ENCODE peak calls at places on chromosomes 7 and 10, in five cellular contexts. One of them, this sample, is unnamed.

GRCh38 chr10:22246680-22247391 is 29.0 kb upstream of the EBLN1 start:
- DNase-seq in putamen: no peak
- DNase-seq in SJCRH30: no peak
- DNase-seq in breast epithelium: no peak
- DNase-seq in naive thymus-derived CD8-positive, alpha-beta T cell: peak; percentile 7
- DNase-seq in this sample: peak; percentile 73

GRCh38 chr7:131111081-131111576 is 216.5 kb upstream of the MKLN1 start:
- DNase-seq in putamen: peak; percentile 37
- DNase-seq in SJCRH30: no peak
- DNase-seq in breast epithelium: no peak
- DNase-seq in naive thymus-derived CD8-positive, alpha-beta T cell: peak; percentile 48
- DNase-seq in this sample: peak; percentile 29

GRCh38 chr7:30660331-30661255 is 21.7 kb downstream of the CRHR2 start:
- DNase-seq in putamen: no peak
- DNase-seq in SJCRH30: peak; percentile 77
- DNase-seq in breast epithelium: no peak
- DNase-seq in naive thymus-derived CD8-positive, alpha-beta T cell: no peak
- DNase-seq in this sample: no peak

GRCh38 chr10:7438196-7438986 is 27.6 kb upstream of the SFMBT2 start:
- DNase-seq in putamen: peak; percentile 18
- DNase-seq in SJCRH30: no peak
- DNase-seq in breast epithelium: no peak
- DNase-seq in naive thymus-derived CD8-positive, alpha-beta T cell: no peak
- DNase-seq in this sample: no peak

GRCh38 chr10:5856701-5857004 is 33.0 kb downstream of the ANKRD16 start:
- DNase-seq in putamen: no peak
- DNase-seq in SJCRH30: no peak
- DNase-seq in breast epithelium: no peak
- DNase-seq in naive thymus-derived CD8-positive, alpha-beta T cell: no peak
- DNase-seq in this sample: no peak

GRCh38 chr7:50531401-50531906 is 33.8 kb downstream of the DDC start:
- DNase-seq in putamen: peak; percentile 83
- DNase-seq in SJCRH30: no peak
- DNase-seq in breast epithelium: no peak
- DNase-seq in naive thymus-derived CD8-positive, alpha-beta T cell: no peak
- DNase-seq in this sample: no peak

GRCh38 chr10:94680544-94680943 is 3.0 kb upstream of the CYP2C18 start:
- DNase-seq in putamen: no peak
- DNase-seq in SJCRH30: no peak
- DNase-seq in breast epithelium: no peak
- DNase-seq in naive thymus-derived CD8-positive, alpha-beta T cell: no peak
- DNase-seq in this sample: no peak

GRCh38 chr7:64562246-64562620 is 638 bp downstream of the ZNF680 start:
- DNase-seq in putamen: no peak
- DNase-seq in SJCRH30: no peak
- DNase-seq in breast epithelium: no peak
- DNase-seq in naive thymus-derived CD8-positive, alpha-beta T cell: peak; percentile 54
- DNase-seq in this sample: no peak

GRCh38 chr7:64951250-64951848 is 39.5 kb downstream of the ZNF117 start:
- DNase-seq in putamen: peak; percentile 32
- DNase-seq in SJCRH30: peak; percentile 74
- DNase-seq in breast epithelium: no peak
- DNase-seq in naive thymus-derived CD8-positive, alpha-beta T cell: peak; percentile 54
- DNase-seq in this sample: no peak

GRCh38 chr10:131083915-131084790 is 227.4 kb downstream of the TCERG1L start:
- DNase-seq in putamen: no peak
- DNase-seq in SJCRH30: no peak
- DNase-seq in breast epithelium: no peak
- DNase-seq in naive thymus-derived CD8-positive, alpha-beta T cell: no peak
- DNase-seq in this sample: no peak

GRCh38 chr10:29630205-29631048 is 4.3 kb downstream of the SVIL start:
- DNase-seq in putamen: no peak
- DNase-seq in SJCRH30: no peak
- DNase-seq in breast epithelium: peak; percentile 17
- DNase-seq in naive thymus-derived CD8-positive, alpha-beta T cell: no peak
- DNase-seq in this sample: no peak

This sample was measured in T-helper 2 cell treated with Interferon-gamma antibody and Interleukin-4, amounts not matched to agents 5 μg/mL and 100 μg/mL, for 36 hours.